ENCODE peak calls at places on chromosomes 4 and X, in nine cellular contexts. H is choroid plexus epithelial cell, E is astrocyte, N is fibroblast of mammary gland, W is A549, Z is GM10248, I is AG10803, Q is IMR-90, F is H9. R is an unnamed sample.

GRCh38 chr4:54971474-54971950 is 153.9 kb downstream of the KDR start:
- DNase-seq in H (peak; percentile 77), E (peak; percentile 35), N (peak; percentile 63), W (peak; percentile 29), Z (peak; percentile 15), I (peak; percentile 45), Q (peak; percentile 53), F (peak; percentile 47), R (peak; percentile 10)

GRCh38 chr4:65724973-65725372 is 54.7 kb upstream of the EPHA5 start:
- DNase-seq in H (no peak), E (no peak), N (no peak), W (no peak), Z (no peak), I (no peak), Q (no peak), F (no peak), R (no peak)

GRCh38 chr4:162126754-162127153 is 37.0 kb downstream of the FSTL5 start:
- DNase-seq in H (no peak), E (no peak), N (no peak), W (no peak), Z (no peak), I (no peak), Q (no peak), F (no peak), R (no peak)

GRCh38 chrX:103791233-103791632 is 14.6 kb downstream of the PLP1 start:
- DNase-seq in H (peak; percentile 41), E (no peak), N (no peak), W (no peak), Z (no peak), I (no peak), Q (peak; percentile 27), F (no peak), R (no peak)

GRCh38 chr4:42262701-42263490 is 110.4 kb upstream of the BEND4 start:
- DNase-seq in H (no peak), E (no peak), N (no peak), W (no peak), Z (no peak), I (no peak), Q (no peak), F (no peak), R (no peak)

GRCh38 chr4:40685300-40685699 is 55.6 kb upstream of the RBM47 start:
- DNase-seq in H (peak; percentile 53), E (peak; percentile 77), N (peak; percentile 59), W (peak; percentile 21), Z (no peak), I (peak; percentile 47), Q (peak; percentile 73), F (no peak), R (no peak)

GRCh38 chr4:109465065-109465464 is 31.4 kb downstream of the SEC24B start:
- DNase-seq in H (no peak), E (no peak), N (peak; percentile 21), W (no peak), Z (no peak), I (peak; percentile 31), Q (no peak), F (no peak), R (no peak)

GRCh38 chr4:117793786-117794369 is 240.4 kb upstream of the NDST3 start:
- DNase-seq in H (no peak), E (peak; percentile 65), N (no peak), W (no peak), Z (no peak), I (no peak), Q (no peak), F (no peak), R (no peak)

GRCh38 chrX:40143001-40143400 is 45.2 kb upstream of the BCOR start:
- DNase-seq in H (no peak), E (no peak), N (no peak), W (no peak), Z (no peak), I (no peak), Q (no peak), F (peak; percentile 69), R (no peak)

GRCh38 chr4:163166041-163166579 is 580 bp downstream of the NAF1 start:
- DNase-seq in H (peak; percentile 37), E (peak; percentile 41), N (peak; percentile 42), W (peak; percentile 52), Z (peak; percentile 69), I (peak; percentile 32), Q (peak; percentile 33), F (peak; percentile 60), R (no peak)

GRCh38 chr4:102598759-102599379 is 97.7 kb downstream of the NFKB1 start:
- DNase-seq in H (peak; percentile 71), E (peak; percentile 26), N (no peak), W (no peak), Z (peak; percentile 41), I (no peak), Q (peak; percentile 55), F (no peak), R (no peak)

GRCh38 chrX:13091111-13091765 is 46.8 kb upstream of the FAM9C start:
- DNase-seq in H (peak; percentile 60), E (no peak), N (no peak), W (no peak), Z (no peak), I (no peak), Q (no peak), F (no peak), R (no peak)

GRCh38 chr4:25925486-25926201 is 11.6 kb downstream of the SMIM20 start:
- DNase-seq in H (peak; percentile 78), E (no peak), N (peak; percentile 58), W (peak; percentile 27), Z (peak; percentile 58), I (peak; percentile 41), Q (peak; percentile 45), F (peak; percentile 55), R (no peak)

GRCh38 chrX:15321447-15321846 is 6.0 kb upstream of the ASB11 start:
- DNase-seq in H (no peak), E (no peak), N (no peak), W (no peak), Z (no peak), I (no peak), Q (no peak), F (no peak), R (no peak)

GRCh38 chr4:8315343-8316250 is 46.0 kb downstream of the HTRA3 start:
- DNase-seq in H (peak; percentile 89), E (peak; percentile 74), N (peak; percentile 75), W (peak; percentile 64), Z (no peak), I (peak; percentile 79), Q (peak; percentile 89), F (peak; percentile 69), R (peak; percentile 39)

GRCh38 chr4:109559983-109560686 is at the start of gene MCUB:
- DNase-seq in H (peak; percentile 92), E (peak; percentile 82), N (peak; percentile 85), W (peak; percentile 85), Z (peak; percentile 91), I (peak; percentile 87), Q (peak; percentile 89), F (peak; percentile 87), R (peak; percentile 42)

GRCh38 chr4:88989990-88990389 is 67.0 kb downstream of the FAM13A start:
- DNase-seq in H (peak; percentile 24), E (peak; percentile 37), N (no peak), W (no peak), Z (no peak), I (no peak), Q (no peak), F (no peak), R (no peak)

DNA sequence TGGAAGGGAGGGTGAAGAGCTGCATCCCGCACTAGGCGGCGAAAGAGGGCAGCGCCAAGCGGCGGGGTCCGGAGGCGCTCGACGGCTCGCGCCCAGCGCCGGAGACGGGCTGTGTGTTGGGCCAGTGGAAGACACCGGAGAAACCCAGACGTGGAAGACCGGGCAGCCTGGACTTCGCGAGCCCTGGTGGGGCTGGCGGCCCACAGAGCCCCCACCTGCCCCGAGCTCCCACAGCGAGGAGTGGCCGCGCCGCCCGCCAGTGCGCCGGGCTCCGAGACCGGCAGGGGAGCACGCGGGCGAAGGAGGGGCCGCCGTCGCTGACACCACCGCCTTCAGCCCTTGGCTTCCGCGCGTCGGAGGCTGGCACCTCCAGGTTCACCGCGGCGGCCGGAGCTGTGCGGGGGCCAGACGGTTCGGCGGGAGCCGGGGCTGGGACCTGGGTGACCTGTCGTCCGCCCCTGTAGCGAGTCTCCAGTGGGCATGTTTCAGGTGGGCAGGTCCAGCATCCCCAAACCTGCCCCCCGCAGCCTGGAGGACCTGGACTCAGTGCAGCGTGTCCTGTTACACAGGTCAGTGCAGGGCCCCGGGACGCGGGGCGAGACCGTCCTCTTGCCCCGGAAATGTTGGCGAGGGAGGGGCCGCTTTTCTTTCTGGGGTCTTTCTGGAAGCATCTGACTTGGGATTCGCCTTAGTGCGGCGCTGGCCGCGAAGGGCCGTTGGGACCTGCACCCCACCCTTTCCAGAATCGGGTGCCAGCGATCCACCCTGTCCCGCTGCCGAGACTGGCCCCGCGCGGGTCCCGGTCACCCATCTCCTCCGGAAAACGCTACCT is 9.6 kb upstream of the INTU start:
- DNase-seq in H (peak; percentile 47), E (peak; percentile 25), N (peak; percentile 30), W (peak; percentile 71), Z (no peak), I (peak; percentile 6), Q (peak; percentile 33), F (peak; percentile 86), R (no peak)
- TF ChIP-seq CTCF in H (peak; percentile 39), E (no peak), N (peak; percentile 31), W (no peak), Z (no peak), I (peak; percentile 23), Q (peak; percentile 30), F (peak; percentile 60), R (no peak)

DNA sequence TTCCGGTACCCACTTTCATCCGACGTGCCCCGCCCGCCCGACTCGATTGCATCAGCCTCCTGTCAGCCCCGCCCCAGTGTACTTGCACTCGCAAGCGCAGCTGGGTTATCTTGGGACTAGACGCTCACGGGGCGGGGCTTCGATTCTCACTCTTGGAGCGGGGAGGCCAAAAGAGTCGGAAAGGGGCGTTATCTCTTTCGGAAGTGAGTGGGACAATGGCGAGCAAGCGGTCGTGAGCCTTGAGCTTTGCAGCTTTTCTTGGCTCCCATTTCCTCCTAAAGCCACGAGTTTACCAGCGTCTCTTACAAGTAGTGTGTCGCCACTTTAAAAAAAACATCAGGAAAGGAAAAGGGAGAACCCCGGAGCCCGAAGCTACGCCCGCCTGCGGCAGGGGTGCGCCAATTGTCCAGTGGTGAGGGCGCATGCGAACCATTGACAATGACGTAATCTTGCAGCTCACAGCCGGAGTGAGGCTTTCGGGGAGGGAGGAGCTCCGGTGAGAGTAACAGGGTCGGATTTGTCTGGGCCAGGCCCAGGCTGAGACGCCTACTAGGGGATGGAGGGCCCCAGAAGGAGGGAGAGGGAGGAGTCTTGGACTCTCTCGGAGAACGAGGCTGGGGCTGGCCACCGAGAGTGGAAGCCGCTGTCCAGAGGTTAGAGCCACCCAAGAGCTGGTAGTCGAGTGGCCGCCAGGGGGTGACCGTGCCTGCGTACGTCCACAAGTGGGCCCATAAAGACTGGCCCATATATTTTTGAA is 109.5 kb downstream of the GNL3L start:
- DNase-seq in H (peak; percentile 98), E (peak; percentile 92), N (peak; percentile 96), W (peak; percentile 98), Z (peak; percentile 82), I (peak; percentile 97), Q (peak; percentile 96), F (peak; percentile 94), R (peak; percentile 91)
- TF ChIP-seq CTCF in H (peak; percentile 75), E (peak; percentile 41), N (peak; percentile 58), W (peak; percentile 67), Z (peak; percentile 43), I (peak; percentile 64), Q (peak; percentile 68), F (peak; percentile 72), R (peak; percentile 70)

GRCh38 chr4:14254252-14254651 is 626.7 kb upstream of the BOD1L1 start:
- DNase-seq in H (peak; percentile 52), E (peak; percentile 11), N (peak; percentile 53), W (peak; percentile 11), Z (no peak), I (peak; percentile 34), Q (peak; percentile 6), F (peak; percentile 60), R (no peak)
- TF ChIP-seq CTCF in H (peak; percentile 78), E (peak; percentile 60), N (peak; percentile 70), W (no peak), Z (no peak), I (peak; percentile 71), Q (peak; percentile 44), F (peak; percentile 73), R (peak; percentile 63)

GRCh38 chrX:139739138-139739537 is 31.2 kb upstream of the MCF2 start:
- DNase-seq in H (no peak), E (peak; percentile 63), N (peak; percentile 77), W (no peak), Z (no peak), I (peak; percentile 67), Q (peak; percentile 49), F (no peak), R (peak; percentile 8)
- TF ChIP-seq CTCF in H (no peak), E (no peak), N (no peak), W (no peak), Z (no peak), I (no peak), Q (no peak), F (no peak), R (no peak)

R was measured in AG09309.